ENCODE peak calls at places on chromosome 19, in eight cellular contexts. L is activated CD4-positive, alpha-beta T cell treated with anti-CD3 and anti-CD28 coated beads for 48 hours; D is activated gamma-delta T cell treated with Interleukin-2 at 50 U/mL for 16 hours; O is IMR-90; Q is mucosa of descending colon; E is PC-3; W is GM12892; G is iris pigment epithelial cell. N is an unnamed sample.
A peak's percentile ranks its signal among the peaks of the same experiment; 100 is the strongest.

GRCh38 chr19:3262362-3262761 is 37.9 kb downstream of the CELF5 start:
- DNase-seq in L (no peak), D (no peak), O (no peak), Q (no peak), E (no peak), W (no peak), G (no peak), N (no peak)

GRCh38 chr19:41321600-41322270 is 11.8 kb downstream of the CCDC97 start:
- DNase-seq in L (no peak), D (no peak), O (peak; percentile 80), Q (no peak), E (peak; percentile 41), W (no peak), G (peak; percentile 74), N (no peak)

GRCh38 chr19:1164684-1165531 is 9.2 kb downstream of the SBNO2 start:
- DNase-seq in L (no peak), D (no peak), O (no peak), Q (no peak), E (no peak), W (no peak), G (no peak), N (no peak)

GRCh38 chr19:38724380-38724854 is 19.9 kb downstream of the CAPN12 start:
- DNase-seq in L (no peak), D (no peak), O (no peak), Q (peak; percentile 30), E (no peak), W (no peak), G (no peak), N (no peak)

GRCh38 chr19:58001895-58002369 is 688 bp downstream of the ZNF606 start:
- DNase-seq in L (peak; percentile 31), D (no peak), O (peak; percentile 5), Q (no peak), E (no peak), W (no peak), G (peak; percentile 27), N (peak; percentile 29)

GRCh38 chr19:30236006-30236405 is 136.2 kb upstream of the ZNF536 start:
- DNase-seq in L (no peak), D (no peak), O (no peak), Q (no peak), E (no peak), W (no peak), G (no peak), N (no peak)

GRCh38 chr19:18007939-18008673 is at the start of gene ARRDC2:
- DNase-seq in L (peak; percentile 92), D (peak; percentile 85), O (peak; percentile 87), Q (peak; percentile 91), E (peak; percentile 91), W (peak; percentile 98), G (peak; percentile 92), N (peak; percentile 97)

GRCh38 chr19:45078390-45079062 is 534 bp upstream of the GEMIN7 start:
- DNase-seq in L (no peak), D (no peak), O (no peak), Q (no peak), E (no peak), W (no peak), G (no peak), N (no peak)

GRCh38 chr19:29014857-29015436 is 198.0 kb downstream of the UQCRFS1 start:
- DNase-seq in L (no peak), D (no peak), O (no peak), Q (no peak), E (no peak), W (no peak), G (no peak), N (no peak)

GRCh38 chr19:44003461-44004134 is 841 bp downstream of the ZNF230 start:
- DNase-seq in L (peak; percentile 15), D (no peak), O (no peak), Q (peak; percentile 23), E (no peak), W (no peak), G (peak; percentile 22), N (no peak)

GRCh38 chr19:4524808-4525562 is 6.7 kb upstream of the PLIN4 start:
- DNase-seq in L (peak; percentile 85), D (peak; percentile 61), O (no peak), Q (peak; percentile 72), E (peak; percentile 70), W (peak; percentile 71), G (peak; percentile 27), N (peak; percentile 75)

GRCh38 chr19:40695881-40696280 is 5.4 kb upstream of the NUMBL start:
- DNase-seq in L (no peak), D (no peak), O (no peak), Q (no peak), E (no peak), W (no peak), G (no peak), N (no peak)

GRCh38 chr19:8261347-8261746 is 46.8 kb downstream of the CD320 start:
- DNase-seq in L (no peak), D (no peak), O (no peak), Q (peak; percentile 10), E (no peak), W (no peak), G (no peak), N (no peak)

GRCh38 chr19:40465025-40465780 is at the start of gene BLVRB:
- DNase-seq in L (peak; percentile 46), D (peak; percentile 15), O (peak; percentile 52), Q (no peak), E (peak; percentile 39), W (no peak), G (peak; percentile 85), N (no peak)

GRCh38 chr19:43699506-43700367 is 16.1 kb upstream of the IRGC start:
- DNase-seq in L (peak; percentile 19), D (no peak), O (peak; percentile 28), Q (peak; percentile 68), E (no peak), W (no peak), G (peak; percentile 29), N (no peak)

GRCh38 chr19:35288331-35288730 is 3.6 kb upstream of the MAG start:
- DNase-seq in L (no peak), D (no peak), O (no peak), Q (no peak), E (no peak), W (no peak), G (no peak), N (no peak)

GRCh38 chr19:38049105-38049649 is 142.2 kb downstream of the SIPA1L3 start:
- DNase-seq in L (peak; percentile 64), D (peak; percentile 40), O (no peak), Q (no peak), E (no peak), W (peak; percentile 47), G (peak; percentile 40), N (peak; percentile 51)

GRCh38 chr19:41998246-41999020 is 4.4 kb upstream of the ATP1A3 start:
- DNase-seq in L (peak; percentile 69), D (no peak), O (peak; percentile 39), Q (peak; percentile 52), E (peak; percentile 38), W (peak; percentile 63), G (peak; percentile 59), N (peak; percentile 66)

GRCh38 chr19:54128796-54129616 is 8.6 kb upstream of the CNOT3 start:
- DNase-seq in L (no peak), D (no peak), O (no peak), Q (no peak), E (no peak), W (no peak), G (no peak), N (no peak)

GRCh38 chr19:1864480-1865171 is 1.2 kb upstream of the KLF16 start:
- DNase-seq in L (peak; percentile 72), D (peak; percentile 47), O (peak; percentile 38), Q (peak; percentile 85), E (peak; percentile 44), W (peak; percentile 90), G (peak; percentile 46), N (peak; percentile 86)

GRCh38 chr19:43414554-43414953 is at the start of gene TEX101:
- DNase-seq in L (no peak), D (no peak), O (no peak), Q (no peak), E (no peak), W (no peak), G (no peak), N (no peak)

GRCh38 chr19:31285744-31286143 is 63.5 kb downstream of the TSHZ3 start:
- DNase-seq in L (no peak), D (no peak), O (peak; percentile 64), Q (no peak), E (no peak), W (no peak), G (peak; percentile 33), N (no peak)

GRCh38 chr19:11238041-11238440 is 1.4 kb upstream of the ANGPTL8 start:
- DNase-seq in L (no peak), D (no peak), O (no peak), Q (no peak), E (no peak), W (no peak), G (no peak), N (no peak)

GRCh38 chr19:42143341-42144234 is 11.3 kb upstream of the POU2F2 start:
- DNase-seq in L (no peak), D (no peak), O (peak; percentile 30), Q (no peak), E (peak; percentile 28), W (no peak), G (peak; percentile 33), N (no peak)

GRCh38 chr19:35106291-35106583 is 9.4 kb upstream of the FXYD3 start:
- DNase-seq in L (no peak), D (no peak), O (no peak), Q (no peak), E (no peak), W (no peak), G (no peak), N (no peak)